ENCODE peak calls at places on chromosomes 7 and 10, in ten cellular contexts. B is EH, T is T-helper 9 cell, S is iris pigment epithelial cell, H is B cell, W is brain microvascular endothelial cell, F is midbrain, O is AG08396, Z is iPS-NIHi11, Y is NCI-H2081 treated with DMSO at 0.1 percent for 48 hours. N is an unnamed sample.

GRCh38 chr10:90920986-90921643 is at the start of gene ANKRD1:
- DNase-seq in B (peak; percentile 97), T (no peak), S (peak; percentile 94), H (no peak), W (peak; percentile 95), F (no peak), O (peak; percentile 72), Z (peak; percentile 78), Y (no peak), N (peak; percentile 100)

GRCh38 chr7:5629941-5630340 is 151.5 kb downstream of the RNF216 start:
- DNase-seq in B (peak; percentile 89), T (peak; percentile 12), S (peak; percentile 65), H (no peak), W (peak; percentile 75), F (no peak), O (peak; percentile 61), Z (no peak), Y (no peak), N (peak; percentile 85)

GRCh38 chr7:158343526-158343925 is 244.1 kb downstream of the PTPRN2 start:
- DNase-seq in B (no peak), T (no peak), S (no peak), H (no peak), W (no peak), F (no peak), O (no peak), Z (no peak), Y (no peak), N (no peak)

GRCh38 chr10:79067241-79068202 is 1.2 kb upstream of the ZMIZ1 start:
- DNase-seq in B (peak; percentile 85), T (peak; percentile 83), S (peak; percentile 93), H (peak; percentile 94), W (peak; percentile 73), F (peak; percentile 85), O (peak; percentile 90), Z (peak; percentile 95), Y (no peak), N (peak; percentile 54)

GRCh38 chr7:99794585-99795502 is 10.9 kb upstream of the CYP3A4 start:
- DNase-seq in B (no peak), T (no peak), S (peak; percentile 9), H (no peak), W (peak; percentile 6), F (no peak), O (no peak), Z (no peak), Y (no peak), N (peak; percentile 93)

GRCh38 chr7:100407285-100408180 is 21.0 kb downstream of the ZCWPW1 start:
- DNase-seq in B (peak; percentile 79), T (no peak), S (peak; percentile 84), H (peak; percentile 56), W (peak; percentile 75), F (peak; percentile 28), O (peak; percentile 68), Z (peak; percentile 69), Y (no peak), N (peak; percentile 66)

GRCh38 chr7:100825215-100825671 is 2.1 kb downstream of the EPHB4 start:
- DNase-seq in B (peak; percentile 41), T (no peak), S (no peak), H (no peak), W (no peak), F (no peak), O (peak; percentile 22), Z (peak; percentile 18), Y (no peak), N (no peak)

GRCh38 chr10:28555358-28555757 is 22.4 kb downstream of the WAC start:
- DNase-seq in B (no peak), T (no peak), S (no peak), H (no peak), W (no peak), F (no peak), O (no peak), Z (no peak), Y (no peak), N (no peak)